ENCODE peak calls at places on chromosomes 12 and 14, in four cellular contexts. A, V, H and I are unnamed samples. For H3K27me3, the result is how much of the 10 kb centered on the place peaks cover.

GRCh38 chr14:32244404-32244803 is 41.3 kb upstream of the RNU6-8 start:
- DNase-seq in A (no peak), V (no peak), H (no peak), I (no peak)

GRCh38 chr14:60184597-60185555 is 19.7 kb upstream of the DHRS7 start:
- DNase-seq in A (no peak), V (no peak), H (no peak), I (no peak)

GRCh38 chr12:43501705-43502104 is 50.3 kb downstream of the ADAMTS20 start:
- DNase-seq in A (no peak), V (no peak), H (no peak), I (no peak)

GRCh38 chr14:60212503-60213371 is 36.3 kb upstream of the PPM1A start:
- DNase-seq in A (no peak), V (no peak), H (no peak), I (no peak)

GRCh38 chr12:1776139-1776975 is 44.0 kb upstream of the LRTM2 start:
- DNase-seq in A (no peak), V (no peak), H (no peak), I (no peak)

GRCh38 chr12:9811651-9812050 is 15.6 kb upstream of the KLRF1 start:
- DNase-seq in A (no peak), V (no peak), H (no peak), I (no peak)

GRCh38 chr14:19838433-19838832 is 34.9 kb downstream of the OR4N2 start:
- DNase-seq in A (no peak), V (no peak), H (no peak), I (no peak)

GRCh38 chr12:131796754-131797587 is 31.2 kb upstream of the MMP17 start:
- DNase-seq in A (no peak), V (no peak), H (no peak), I (no peak)

GRCh38 chr14:103880334-103880985 is 33.1 kb upstream of the PPP1R13B start:
- DNase-seq in A (peak), V (peak), H (peak), I (no peak)

GRCh38 chr12:60539592-60539991 is 943.8 kb downstream of the SLC16A7 start:
- DNase-seq in A (no peak), V (no peak), H (no peak), I (no peak)

GRCh38 chr12:106305376-106305775 is 2.8 kb downstream of the TCP11L2 start:
- DNase-seq in A (no peak), V (no peak), H (no peak), I (no peak)

GRCh38 chr12:6167327-6168280 is 32.6 kb upstream of the CD9 start:
- DNase-seq in A (no peak), V (peak), H (peak), I (no peak)

GRCh38 chr12:132366341-132366861 is 37.0 kb upstream of the GALNT9 start:
- DNase-seq in A (no peak), V (peak), H (peak), I (peak)

GRCh38 chr14:100740931-100741330 is 14.2 kb downstream of the DLK1 start:
- DNase-seq in A (no peak), V (peak), H (peak), I (no peak)

GRCh38 chr12:40515041-40515825 is 177.0 kb upstream of the CNTN1 start:
- DNase-seq in A (no peak), V (no peak), H (no peak), I (no peak)

GRCh38 chr14:105193916-105194782 is 13.0 kb upstream of the NUDT14 start:
- DNase-seq in A (no peak), V (no peak), H (no peak), I (no peak)

GRCh38 chr12:108722463-108722862 is 8.9 kb downstream of the CORO1C start:
- DNase-seq in A (no peak), V (no peak), H (no peak), I (no peak)

GRCh38 chr12:114638790-114639435 is 45.1 kb downstream of the TBX3 start:
- DNase-seq in A (no peak), V (no peak), H (no peak), I (no peak)

GRCh38 chr14:72836085-72836484 is 57.8 kb downstream of the DPF3 start:
- DNase-seq in A (no peak), V (no peak), H (no peak), I (no peak)

GRCh38 chr12:66964629-66965028 is 285.8 kb upstream of the GRIP1 start:
- DNase-seq in A (no peak), V (no peak), H (no peak), I (no peak)

GRCh38 chr12:6343518-6343917 is 1.6 kb upstream of the TNFRSF1A start:
- DNase-seq in A (no peak), V (no peak), H (no peak), I (no peak)

GRCh38 chr12:12880537-12880936 is 10.8 kb upstream of the GPRC5A start:
- DNase-seq in A (no peak), V (peak), H (no peak), I (no peak)

GRCh38 chr12:10288989-10289388 is 18.7 kb upstream of the KLRD1 start:
- DNase-seq in A (no peak), V (no peak), H (no peak), I (no peak)

GRCh38 chr14:90551070-90551704 is 154.4 kb downstream of the CALM1 start:
- DNase-seq in A (no peak), V (no peak), H (no peak), I (no peak)

GRCh38 chr14:90784621-90785270 is 31.5 kb downstream of the TTC7B start:
- DNase-seq in A (no peak), V (peak), H (no peak), I (peak)

GRCh38 chr12:85029456-85029855 is 6.6 kb downstream of the TSPAN19 start:
- DNase-seq in A (no peak), V (no peak), H (no peak), I (no peak)

GRCh38 chr12:67472551-67472950 is 176.0 kb upstream of the DYRK2 start:
- DNase-seq in A (peak), V (no peak), H (peak), I (no peak)

GRCh38 chr12:121376754-121377697 is 22.9 kb upstream of the RNF34 start:
- DNase-seq in A (no peak), V (no peak), H (no peak), I (no peak)

GRCh38 chr14:58177125-58177524 is 22.8 kb upstream of the ACTR10 start:
- DNase-seq in A (no peak), V (no peak), H (no peak), I (no peak)

GRCh38 chr12:64733857-64734256 is 25.3 kb downstream of the GNS start:
- DNase-seq in A (peak), V (no peak), H (peak), I (peak)

GRCh38 chr12:69988601-69989194 is 163.7 kb downstream of the MYRFL start:
- DNase-seq in A (no peak), V (no peak), H (no peak), I (no peak)

GRCh38 chr12:45305904-45306303 is 90.0 kb downstream of the ANO6 start:
- DNase-seq in A (no peak), V (no peak), H (no peak), I (no peak)

GRCh38 chr14:98370352-98370751 is 901.6 kb downstream of the BCL11B start:
- DNase-seq in A (no peak), V (no peak), H (no peak), I (no peak)

GRCh38 chr12:32201996-32202395 is 95.3 kb downstream of the BICD1 start:
- DNase-seq in A (peak), V (no peak), H (no peak), I (no peak)

GRCh38 chr12:113591480-113591971 is 119.9 kb upstream of the LHX5 start:
- DNase-seq in A (no peak), V (no peak), H (no peak), I (no peak)

GRCh38 chr14:82779301-82779700 is 1245.6 kb upstream of the SEL1L start:
- DNase-seq in A (no peak), V (no peak), H (no peak), I (no peak)

DNA sequence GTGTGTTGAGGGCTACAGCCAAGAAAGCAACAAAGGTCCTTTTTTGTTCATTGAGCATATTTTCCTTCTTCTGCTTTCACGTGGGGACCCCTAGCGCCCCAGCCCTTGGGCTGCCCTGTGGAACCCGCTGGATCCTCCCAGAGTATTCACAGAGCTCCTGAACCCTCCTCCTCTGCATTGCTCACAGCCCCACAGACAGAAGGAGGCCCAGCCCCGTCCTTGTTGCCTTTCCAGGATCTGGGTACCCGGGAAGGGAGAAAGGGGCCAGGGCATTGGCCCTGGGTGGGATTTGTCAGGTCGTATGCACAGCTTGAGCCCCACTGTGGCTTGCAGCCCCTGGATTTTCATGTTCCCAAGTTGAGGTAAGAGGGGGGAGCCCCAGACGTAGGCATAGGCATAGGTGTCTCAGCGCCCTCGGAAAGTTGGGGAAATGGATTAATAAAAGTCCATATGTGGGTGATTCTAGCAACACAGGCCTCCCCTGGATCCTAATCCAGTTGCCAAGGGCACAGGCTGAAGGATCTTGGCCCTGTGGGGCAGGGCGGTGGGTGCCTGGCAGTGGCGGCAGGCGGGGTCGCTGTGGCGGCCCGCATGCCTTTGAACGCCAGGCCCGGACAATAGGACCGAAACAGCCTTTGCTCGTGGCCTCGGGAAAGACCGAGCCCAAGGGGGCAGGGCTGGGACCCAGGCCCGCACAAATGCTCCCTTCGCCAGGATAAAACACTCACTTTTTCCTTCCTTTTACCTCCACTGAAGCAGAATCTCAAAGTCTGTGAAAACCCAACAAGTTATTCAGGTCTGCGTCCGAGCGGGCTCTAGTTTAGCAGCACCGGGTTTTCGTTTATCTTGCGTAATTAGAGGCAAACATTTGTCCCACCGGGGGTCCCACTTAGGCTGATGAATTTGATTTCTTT is 3.0 kb upstream of the HOXC10 start:
- DNase-seq in A (no peak), V (no peak), H (no peak), I (no peak)
- H3K27me3 ChIP-seq in A (half or more), V (half or more), H (half or more), I (half or more)

DNA sequence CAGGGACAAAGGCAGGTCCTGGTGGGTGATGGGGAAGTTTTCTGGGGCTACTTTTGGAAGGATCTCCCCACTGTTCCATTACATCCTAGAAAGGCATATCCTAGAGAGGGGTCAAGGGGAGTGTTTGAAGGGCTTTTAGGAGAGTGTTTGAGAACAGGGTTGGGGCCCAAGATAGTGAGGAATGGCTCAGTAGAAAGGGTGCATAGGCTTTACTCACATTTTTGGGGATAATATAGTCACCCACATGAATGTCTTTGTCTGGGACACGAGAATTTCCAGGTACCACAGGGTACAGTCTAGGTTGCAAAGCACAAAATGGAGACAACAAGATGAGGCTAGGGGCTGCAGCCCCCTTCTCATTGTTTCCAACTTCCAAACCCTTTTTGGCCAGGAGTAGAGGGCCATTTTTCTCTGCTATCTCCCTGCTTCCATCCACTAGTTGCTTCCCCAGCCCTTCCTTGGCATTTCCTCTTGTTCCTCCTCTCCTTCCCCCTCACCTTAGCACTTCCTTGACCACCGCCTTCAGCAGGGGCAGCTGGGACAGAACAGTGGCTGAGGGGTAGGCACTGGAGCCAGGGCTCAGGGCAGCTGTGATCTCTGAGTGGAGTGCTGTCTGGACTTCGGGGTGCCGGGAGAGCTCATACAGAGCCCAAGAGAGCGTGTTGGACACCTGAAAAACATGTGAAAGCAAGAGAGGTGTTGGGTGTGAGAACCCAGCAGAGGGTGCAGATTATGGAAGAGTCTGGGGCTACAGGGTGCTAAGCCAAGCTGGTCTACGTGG is 2.8 kb downstream of the CYP27B1 start:
- DNase-seq in A (no peak), V (no peak), H (no peak), I (no peak)
- H3K27me3 ChIP-seq in A (half or more), V (under half), H (under half), I (under half)

DNA sequence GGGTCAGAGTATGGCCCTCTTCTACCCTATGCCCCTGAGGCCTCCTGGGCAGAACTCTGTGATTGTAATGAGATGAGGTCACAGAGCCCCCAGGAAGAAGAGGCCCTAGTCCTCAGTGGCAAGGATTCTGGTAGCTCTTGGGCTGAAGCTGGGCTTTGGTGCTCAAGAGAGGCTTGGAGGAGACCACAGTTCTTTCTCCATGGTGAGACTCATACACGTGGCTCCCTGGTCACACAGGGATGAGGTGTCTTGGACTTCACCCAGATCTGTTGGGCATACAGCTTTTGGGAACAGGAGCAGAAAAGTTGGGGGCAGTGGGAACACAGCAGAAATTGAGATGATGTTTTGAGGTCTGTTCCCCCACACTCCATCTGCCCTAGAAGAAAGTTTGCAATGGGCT is at the start of gene KRT86:
- DNase-seq in A (no peak), V (no peak), H (no peak), I (no peak)
- H3K27me3 ChIP-seq in A (half or more), V (under half), H (under half), I (under half)

GRCh38 chr14:36656769-36657408 is 4.8 kb upstream of the PAX9 start:
- DNase-seq in A (no peak), V (no peak), H (no peak), I (no peak)

GRCh38 chr14:36659010-36659821 is 2.4 kb upstream of the PAX9 start:
- DNase-seq in A (no peak), V (no peak), H (no peak), I (no peak)

GRCh38 chr14:36657409-36658090 is 4.1 kb upstream of the PAX9 start:
- DNase-seq in A (no peak), V (no peak), H (no peak), I (peak)

GRCh38 chr14:36659822-36660735 is 1.6 kb upstream of the PAX9 start:
- DNase-seq in A (no peak), V (no peak), H (no peak), I (no peak)

GRCh38 chr14:36658091-36659009 is 3.3 kb upstream of the PAX9 start:
- DNase-seq in A (no peak), V (no peak), H (no peak), I (no peak)
- H3K27me3 ChIP-seq in A (half or more), V (half or more), H (half or more), I (under half)

DNA sequence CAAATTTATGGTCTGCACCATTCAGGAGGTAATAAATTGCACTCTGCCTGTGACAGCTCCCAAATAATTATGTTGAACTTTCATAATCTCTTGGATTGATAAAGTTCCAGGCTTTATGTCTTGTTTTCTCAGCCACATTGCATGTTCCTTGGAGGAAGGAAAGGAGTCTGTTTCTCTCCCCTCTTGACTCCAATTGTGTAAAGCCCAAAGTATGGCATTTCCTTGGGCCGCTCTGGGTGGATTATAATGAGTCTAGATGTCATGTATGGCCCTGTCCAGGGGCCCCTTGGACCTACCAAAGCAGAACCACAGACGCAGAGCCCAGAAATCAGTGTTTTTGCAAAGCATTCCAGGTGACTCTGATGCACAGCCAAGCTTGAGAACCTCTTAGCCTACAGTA is 160.8 kb downstream of the KSR2 start:
- DNase-seq in A (no peak), V (no peak), H (no peak), I (no peak)
- H3K27me3 ChIP-seq in A (half or more), V (under half), H (under half), I (under half)